ENCODE peak calls at places on chromosomes 1 and 21, in six cellular contexts. One of them, this sample, is unnamed. For H3K9me2, the result is how much of the 10 kb centered on the place peaks cover.

GRCh38 chr21:43269461-43269860 is 100.7 kb downstream of the CRYAA start:
- DNase-seq in GM23248: no peak
- DNase-seq in HCT116: no peak
- DNase-seq in PC-3: peak
- DNase-seq in MM.1S: no peak
- DNase-seq in SK-N-SH: no peak
- DNase-seq in this sample: peak

GRCh38 chr21:27756191-27756590 is 789.3 kb upstream of the ADAMTS5 start:
- DNase-seq in GM23248: no peak
- DNase-seq in HCT116: no peak
- DNase-seq in PC-3: peak
- DNase-seq in MM.1S: no peak
- DNase-seq in SK-N-SH: no peak
- DNase-seq in this sample: no peak

GRCh38 chr1:235330918-235331285 is 2.5 kb downstream of the GGPS1 start:
- DNase-seq in GM23248: no peak
- DNase-seq in HCT116: no peak
- DNase-seq in PC-3: no peak
- DNase-seq in MM.1S: no peak
- DNase-seq in SK-N-SH: no peak
- DNase-seq in this sample: no peak

GRCh38 chr1:241531195-241532172 is 694 bp upstream of the KMO start:
- DNase-seq in GM23248: peak
- DNase-seq in HCT116: peak
- DNase-seq in PC-3: peak
- DNase-seq in MM.1S: peak
- DNase-seq in SK-N-SH: peak
- DNase-seq in this sample: peak

GRCh38 chr1:166952002-166952746 is 23.2 kb downstream of the ILDR2 start:
- DNase-seq in GM23248: peak
- DNase-seq in HCT116: peak
- DNase-seq in PC-3: peak
- DNase-seq in MM.1S: no peak
- DNase-seq in SK-N-SH: no peak
- DNase-seq in this sample: no peak

GRCh38 chr21:46347791-46348381 is 23.9 kb downstream of the PCNT start:
- DNase-seq in GM23248: peak
- DNase-seq in HCT116: no peak
- DNase-seq in PC-3: no peak
- DNase-seq in MM.1S: no peak
- DNase-seq in SK-N-SH: no peak
- DNase-seq in this sample: no peak

GRCh38 chr1:15323351-15323988 is 76.4 kb downstream of the FHAD1 start:
- DNase-seq in GM23248: peak
- DNase-seq in HCT116: peak
- DNase-seq in PC-3: peak
- DNase-seq in MM.1S: peak
- DNase-seq in SK-N-SH: peak
- DNase-seq in this sample: peak

GRCh38 chr1:203557390-203557789 is 63.4 kb downstream of the OPTC start:
- DNase-seq in GM23248: peak
- DNase-seq in HCT116: no peak
- DNase-seq in PC-3: peak
- DNase-seq in MM.1S: no peak
- DNase-seq in SK-N-SH: no peak
- DNase-seq in this sample: no peak

GRCh38 chr1:16724718-16725438 is 15.4 kb upstream of the RNU1-4 start:
- DNase-seq in GM23248: no peak
- DNase-seq in HCT116: no peak
- DNase-seq in PC-3: peak
- DNase-seq in MM.1S: no peak
- DNase-seq in SK-N-SH: peak
- DNase-seq in this sample: peak

GRCh38 chr1:172883387-172883791 is 167.4 kb downstream of the TNFSF18 start:
- DNase-seq in GM23248: peak
- DNase-seq in HCT116: no peak
- DNase-seq in PC-3: no peak
- DNase-seq in MM.1S: peak
- DNase-seq in SK-N-SH: no peak
- DNase-seq in this sample: no peak

GRCh38 chr21:39674794-39675193 is 62.1 kb downstream of the B3GALT5 start:
- DNase-seq in GM23248: no peak
- DNase-seq in HCT116: no peak
- DNase-seq in PC-3: no peak
- DNase-seq in MM.1S: no peak
- DNase-seq in SK-N-SH: no peak
- DNase-seq in this sample: no peak

GRCh38 chr1:208029381-208030319 is 118.7 kb upstream of the CD34 start:
- DNase-seq in GM23248: peak
- DNase-seq in HCT116: no peak
- DNase-seq in PC-3: no peak
- DNase-seq in MM.1S: no peak
- DNase-seq in SK-N-SH: no peak
- DNase-seq in this sample: no peak

GRCh38 chr1:48817505-48818114 is 40.9 kb upstream of the BEND5 start:
- DNase-seq in GM23248: peak
- DNase-seq in HCT116: peak
- DNase-seq in PC-3: peak
- DNase-seq in MM.1S: peak
- DNase-seq in SK-N-SH: peak
- DNase-seq in this sample: peak

GRCh38 chr1:15459771-15460719 is 3.5 kb downstream of the CELA2A start:
- DNase-seq in GM23248: peak
- DNase-seq in HCT116: no peak
- DNase-seq in PC-3: no peak
- DNase-seq in MM.1S: no peak
- DNase-seq in SK-N-SH: peak
- DNase-seq in this sample: no peak

GRCh38 chr1:41622859-41623732 is 138.6 kb upstream of the EDN2 start:
- DNase-seq in GM23248: no peak
- DNase-seq in HCT116: no peak
- DNase-seq in PC-3: peak
- DNase-seq in MM.1S: peak
- DNase-seq in SK-N-SH: no peak
- DNase-seq in this sample: no peak

GRCh38 chr1:56819393-56819899 is at the start of gene FYB2:
- DNase-seq in GM23248: no peak
- DNase-seq in HCT116: no peak
- DNase-seq in PC-3: no peak
- DNase-seq in MM.1S: no peak
- DNase-seq in SK-N-SH: no peak
- DNase-seq in this sample: no peak

GRCh38 chr1:223761416-223761815 is 49.1 kb downstream of the CAPN2 start:
- DNase-seq in GM23248: no peak
- DNase-seq in HCT116: no peak
- DNase-seq in PC-3: no peak
- DNase-seq in MM.1S: peak
- DNase-seq in SK-N-SH: no peak
- DNase-seq in this sample: no peak
- H3K9ac ChIP-seq in GM23248: no peak
- H3K9ac ChIP-seq in HCT116: no peak
- H3K9ac ChIP-seq in PC-3: no peak
- H3K9ac ChIP-seq in MM.1S: no peak
- H3K9ac ChIP-seq in SK-N-SH: no peak
- H3K9ac ChIP-seq in this sample: no peak

DNA sequence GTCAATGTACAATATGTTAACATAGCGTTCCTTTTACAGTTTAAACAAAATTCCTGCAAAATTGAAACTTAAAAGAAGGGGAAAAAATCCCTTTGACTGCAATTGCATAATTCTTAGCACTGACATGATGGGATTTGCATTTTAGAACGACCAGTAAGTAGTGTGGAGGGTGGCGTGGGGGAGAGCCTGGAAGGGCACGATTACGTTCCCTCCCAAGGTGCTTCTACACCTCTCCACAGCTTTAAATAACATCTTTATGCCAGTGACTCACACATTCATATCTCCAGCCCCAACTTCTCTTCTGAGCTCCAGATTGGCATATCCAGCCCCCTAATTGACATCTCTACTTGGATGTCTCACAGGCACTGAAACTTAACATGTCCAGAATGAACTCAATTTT is 64.3 kb downstream of the OLFML3 start:
- DNase-seq in GM23248: no peak
- DNase-seq in HCT116: no peak
- DNase-seq in PC-3: no peak
- DNase-seq in MM.1S: no peak
- DNase-seq in SK-N-SH: no peak
- DNase-seq in this sample: no peak
- H3K9me2 ChIP-seq in GM23248: under half
- H3K9me2 ChIP-seq in HCT116: under half
- H3K9me2 ChIP-seq in PC-3: under half
- H3K9me2 ChIP-seq in MM.1S: under half
- H3K9me2 ChIP-seq in SK-N-SH: under half
- H3K9me2 ChIP-seq in this sample: under half

GRCh38 chr1:109787211-109787844 is 23.6 kb upstream of the EPS8L3 start:
- DNase-seq in GM23248: peak
- DNase-seq in HCT116: peak
- DNase-seq in PC-3: peak
- DNase-seq in MM.1S: no peak
- DNase-seq in SK-N-SH: peak
- DNase-seq in this sample: no peak
- H3K4me2 ChIP-seq in GM23248: no peak
- H3K4me2 ChIP-seq in HCT116: peak
- H3K4me2 ChIP-seq in PC-3: peak
- H3K4me2 ChIP-seq in MM.1S: no peak
- H3K4me2 ChIP-seq in SK-N-SH: no peak
- H3K4me2 ChIP-seq in this sample: no peak

GRCh38 chr1:61139324-61140055 is 57.1 kb downstream of the NFIA start:
- DNase-seq in GM23248: peak
- DNase-seq in HCT116: no peak
- DNase-seq in PC-3: peak
- DNase-seq in MM.1S: no peak
- DNase-seq in SK-N-SH: no peak
- DNase-seq in this sample: peak
- H3K9ac ChIP-seq in GM23248: peak
- H3K9ac ChIP-seq in HCT116: no peak
- H3K9ac ChIP-seq in PC-3: no peak
- H3K9ac ChIP-seq in MM.1S: no peak
- H3K9ac ChIP-seq in SK-N-SH: peak
- H3K9ac ChIP-seq in this sample: peak

GRCh38 chr1:181608951-181609350 is 125.6 kb downstream of the CACNA1E start:
- DNase-seq in GM23248: no peak
- DNase-seq in HCT116: no peak
- DNase-seq in PC-3: no peak
- DNase-seq in MM.1S: no peak
- DNase-seq in SK-N-SH: no peak
- DNase-seq in this sample: no peak

GRCh38 chr1:181604482-181604881 is 121.2 kb downstream of the CACNA1E start:
- DNase-seq in GM23248: no peak
- DNase-seq in HCT116: no peak
- DNase-seq in PC-3: no peak
- DNase-seq in MM.1S: no peak
- DNase-seq in SK-N-SH: no peak
- DNase-seq in this sample: no peak

GRCh38 chr1:181603735-181604410 is 120.6 kb downstream of the CACNA1E start:
- DNase-seq in GM23248: no peak
- DNase-seq in HCT116: no peak
- DNase-seq in PC-3: no peak
- DNase-seq in MM.1S: no peak
- DNase-seq in SK-N-SH: no peak
- DNase-seq in this sample: no peak

GRCh38 chr1:181608386-181608785 is 125.1 kb downstream of the CACNA1E start:
- DNase-seq in GM23248: no peak
- DNase-seq in HCT116: no peak
- DNase-seq in PC-3: no peak
- DNase-seq in MM.1S: no peak
- DNase-seq in SK-N-SH: no peak
- DNase-seq in this sample: no peak

DNA sequence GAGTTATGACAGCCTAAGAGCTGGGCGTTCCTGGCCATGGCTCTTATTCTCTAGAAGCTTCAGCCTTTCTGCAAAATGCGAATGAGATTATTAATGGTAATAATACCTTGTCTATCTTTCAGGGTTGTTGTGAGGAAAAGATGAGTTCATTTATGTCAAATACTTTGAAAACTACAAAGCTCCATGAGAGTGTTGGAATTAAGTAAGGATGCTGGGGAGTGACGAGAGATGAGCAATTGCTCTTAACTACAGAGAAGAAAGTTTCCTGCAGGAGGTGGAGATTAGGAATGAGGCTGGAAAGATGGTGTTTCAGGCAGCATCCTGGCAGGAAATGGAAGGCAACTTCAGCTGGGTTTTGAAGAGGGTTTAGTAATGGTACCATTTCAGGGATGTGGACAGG is 124.2 kb downstream of the CACNA1E start:
- DNase-seq in GM23248: no peak
- DNase-seq in HCT116: no peak
- DNase-seq in PC-3: no peak
- DNase-seq in MM.1S: no peak
- DNase-seq in SK-N-SH: no peak
- DNase-seq in this sample: no peak
- H3K9me2 ChIP-seq in GM23248: under half
- H3K9me2 ChIP-seq in HCT116: under half
- H3K9me2 ChIP-seq in PC-3: under half
- H3K9me2 ChIP-seq in MM.1S: under half
- H3K9me2 ChIP-seq in SK-N-SH: under half
- H3K9me2 ChIP-seq in this sample: under half

GRCh38 chr1:226766565-226766964 is 27.5 kb upstream of the ITPKB start:
- DNase-seq in GM23248: no peak
- DNase-seq in HCT116: no peak
- DNase-seq in PC-3: no peak
- DNase-seq in MM.1S: no peak
- DNase-seq in SK-N-SH: no peak
- DNase-seq in this sample: peak
- H3K4me2 ChIP-seq in GM23248: no peak
- H3K4me2 ChIP-seq in HCT116: no peak
- H3K4me2 ChIP-seq in PC-3: no peak
- H3K4me2 ChIP-seq in MM.1S: no peak
- H3K4me2 ChIP-seq in SK-N-SH: no peak
- H3K4me2 ChIP-seq in this sample: peak

DNA sequence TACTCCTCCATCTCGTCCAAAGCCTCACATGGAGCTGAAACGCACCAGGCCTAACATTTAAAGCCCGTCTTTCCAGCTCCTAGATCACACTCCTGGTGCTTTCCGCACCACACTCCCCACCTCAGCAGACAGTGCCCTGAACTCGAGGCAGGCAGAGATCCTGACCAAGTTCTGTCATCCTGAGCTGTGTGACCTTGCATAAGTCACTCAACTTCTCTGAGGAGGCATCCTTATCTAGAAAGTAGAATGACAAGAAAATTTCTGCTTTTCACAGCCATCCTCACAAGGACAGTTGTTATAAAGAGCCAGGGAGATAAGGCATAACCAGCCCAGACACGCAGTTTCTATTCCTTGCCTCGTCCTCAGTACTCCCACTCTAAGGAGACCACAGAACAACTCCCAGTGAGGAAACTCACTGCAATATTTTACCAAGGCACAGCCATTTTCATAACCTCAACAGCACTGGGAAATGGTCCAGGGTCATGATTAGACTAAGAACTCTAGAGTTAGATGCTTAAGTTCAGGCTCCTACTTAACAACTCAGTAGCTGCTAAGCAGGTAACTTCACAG is 3.1 kb downstream of the LRP8 start:
- DNase-seq in GM23248: peak
- DNase-seq in HCT116: no peak
- DNase-seq in PC-3: no peak
- DNase-seq in MM.1S: no peak
- DNase-seq in SK-N-SH: no peak
- DNase-seq in this sample: no peak
- H3K9ac ChIP-seq in GM23248: no peak
- H3K9ac ChIP-seq in HCT116: peak
- H3K9ac ChIP-seq in PC-3: peak
- H3K9ac ChIP-seq in MM.1S: peak
- H3K9ac ChIP-seq in SK-N-SH: no peak
- H3K9ac ChIP-seq in this sample: peak

This sample was measured in Karpas-422.